ENCODE peak calls at places on chromosomes 16 and 17, in eight cellular contexts. One of them, this sample, is unnamed.

GRCh38 chr16:88303890-88304819 is 78.6 kb upstream of the ZNF469 start:
- DNase-seq in PC-9: peak
- DNase-seq in mammary epithelial cell: peak
- DNase-seq in trophoblast cell: peak
- DNase-seq in fibroblast of lung: peak
- DNase-seq in neural progenitor cell: no peak
- DNase-seq in HCT116: no peak
- DNase-seq in PC-3: peak
- DNase-seq in this sample: peak

GRCh38 chr17:42894283-42895184 is 6.1 kb upstream of the G6PC1 start:
- DNase-seq in PC-9: no peak
- DNase-seq in neural progenitor cell: no peak
- DNase-seq in trophoblast cell: no peak
- DNase-seq in mammary epithelial cell: no peak
- DNase-seq in HCT116: no peak
- DNase-seq in fibroblast of lung: no peak
- DNase-seq in PC-3: no peak
- DNase-seq in this sample: no peak

GRCh38 chr17:45261577-45262515 is at the start of gene SPATA32:
- DNase-seq in neural progenitor cell: peak
- DNase-seq in HCT116: no peak
- DNase-seq in mammary epithelial cell: no peak
- DNase-seq in trophoblast cell: peak
- DNase-seq in PC-9: no peak
- DNase-seq in fibroblast of lung: peak
- DNase-seq in PC-3: peak
- DNase-seq in this sample: peak

GRCh38 chr16:5412721-5413120 is 315.1 kb upstream of the EEF2KMT start:
- DNase-seq in mammary epithelial cell: no peak
- DNase-seq in PC-3: no peak
- DNase-seq in HCT116: no peak
- DNase-seq in neural progenitor cell: peak
- DNase-seq in fibroblast of lung: no peak
- DNase-seq in trophoblast cell: no peak
- DNase-seq in PC-9: no peak
- DNase-seq in this sample: no peak

GRCh38 chr16:11949527-11949926 is 7.7 kb upstream of the NPIPB2 start:
- DNase-seq in PC-9: peak
- DNase-seq in mammary epithelial cell: peak
- DNase-seq in trophoblast cell: peak
- DNase-seq in HCT116: peak
- DNase-seq in neural progenitor cell: peak
- DNase-seq in fibroblast of lung: peak
- DNase-seq in PC-3: peak
- DNase-seq in this sample: peak

GRCh38 chr17:33218657-33219298 is 74.3 kb downstream of the ASIC2 start:
- DNase-seq in PC-9: no peak
- DNase-seq in mammary epithelial cell: no peak
- DNase-seq in PC-3: no peak
- DNase-seq in fibroblast of lung: peak
- DNase-seq in neural progenitor cell: no peak
- DNase-seq in trophoblast cell: no peak
- DNase-seq in HCT116: no peak
- DNase-seq in this sample: peak

GRCh38 chr17:80833952-80834895 is 157.4 kb upstream of the CHMP6 start:
- DNase-seq in PC-9: no peak
- DNase-seq in HCT116: no peak
- DNase-seq in fibroblast of lung: peak
- DNase-seq in PC-3: no peak
- DNase-seq in neural progenitor cell: no peak
- DNase-seq in mammary epithelial cell: no peak
- DNase-seq in trophoblast cell: no peak
- DNase-seq in this sample: peak

GRCh38 chr16:1564325-1564724 is 30.9 kb downstream of the TMEM204 start:
- DNase-seq in mammary epithelial cell: no peak
- DNase-seq in trophoblast cell: peak
- DNase-seq in PC-9: no peak
- DNase-seq in fibroblast of lung: no peak
- DNase-seq in neural progenitor cell: no peak
- DNase-seq in PC-3: no peak
- DNase-seq in HCT116: no peak
- DNase-seq in this sample: no peak

GRCh38 chr17:67400193-67400592 is 23.1 kb downstream of the PITPNC1 start:
- DNase-seq in HCT116: no peak
- DNase-seq in trophoblast cell: peak
- DNase-seq in neural progenitor cell: no peak
- DNase-seq in fibroblast of lung: peak
- DNase-seq in mammary epithelial cell: no peak
- DNase-seq in PC-3: no peak
- DNase-seq in PC-9: no peak
- DNase-seq in this sample: no peak

GRCh38 chr16:15484662-15485061 is 50.3 kb downstream of the BMERB1 start:
- DNase-seq in PC-9: peak
- DNase-seq in trophoblast cell: no peak
- DNase-seq in mammary epithelial cell: peak
- DNase-seq in PC-3: no peak
- DNase-seq in neural progenitor cell: no peak
- DNase-seq in fibroblast of lung: peak
- DNase-seq in HCT116: no peak
- DNase-seq in this sample: peak

GRCh38 chr16:86567701-86568571 is 1.3 kb downstream of the FOXC2 start:
- DNase-seq in PC-9: no peak
- DNase-seq in fibroblast of lung: peak
- DNase-seq in PC-3: no peak
- DNase-seq in neural progenitor cell: peak
- DNase-seq in HCT116: no peak
- DNase-seq in mammary epithelial cell: peak
- DNase-seq in trophoblast cell: no peak
- DNase-seq in this sample: peak
- H2AFZ ChIP-seq in PC-9: no peak
- H2AFZ ChIP-seq in fibroblast of lung: peak
- H2AFZ ChIP-seq in PC-3: no peak
- H2AFZ ChIP-seq in neural progenitor cell: no peak
- H2AFZ ChIP-seq in HCT116: no peak
- H2AFZ ChIP-seq in mammary epithelial cell: peak
- H2AFZ ChIP-seq in trophoblast cell: no peak
- H2AFZ ChIP-seq in this sample: peak

DNA sequence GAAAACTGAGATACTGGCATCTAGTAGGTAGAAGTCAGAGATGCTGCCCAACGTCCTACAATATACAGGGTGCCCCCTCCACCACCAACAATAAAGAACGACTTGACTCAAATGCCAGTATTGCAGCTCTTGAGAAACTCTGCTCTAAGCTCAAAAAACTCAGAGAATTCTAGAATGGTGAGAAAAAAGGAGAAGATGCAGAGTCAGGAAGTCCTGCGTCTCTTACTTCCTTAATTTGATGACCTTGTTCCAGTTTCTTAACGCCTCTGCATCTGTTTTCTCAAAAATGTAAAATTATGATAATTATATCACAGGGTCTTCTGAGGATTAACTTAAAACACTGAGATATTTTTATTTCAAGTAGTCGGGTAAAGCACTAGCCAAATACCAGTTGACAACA is 1.7 kb upstream of the HSBP1 start:
- DNase-seq in fibroblast of lung: no peak
- DNase-seq in trophoblast cell: no peak
- DNase-seq in PC-9: no peak
- DNase-seq in mammary epithelial cell: no peak
- DNase-seq in neural progenitor cell: no peak
- DNase-seq in HCT116: no peak
- DNase-seq in PC-3: no peak
- DNase-seq in this sample: no peak
- H2AFZ ChIP-seq in fibroblast of lung: no peak
- H2AFZ ChIP-seq in trophoblast cell: no peak
- H2AFZ ChIP-seq in PC-9: no peak
- H2AFZ ChIP-seq in mammary epithelial cell: no peak
- H2AFZ ChIP-seq in neural progenitor cell: no peak
- H2AFZ ChIP-seq in HCT116: no peak
- H2AFZ ChIP-seq in PC-3: no peak
- H2AFZ ChIP-seq in this sample: no peak

GRCh38 chr16:49405123-49405522 is 31.5 kb downstream of the C16orf78 start:
- DNase-seq in HCT116: no peak
- DNase-seq in PC-9: no peak
- DNase-seq in fibroblast of lung: no peak
- DNase-seq in PC-3: no peak
- DNase-seq in mammary epithelial cell: no peak
- DNase-seq in trophoblast cell: no peak
- DNase-seq in neural progenitor cell: no peak
- DNase-seq in this sample: no peak

GRCh38 chr16:49399594-49400364 is 26.2 kb downstream of the C16orf78 start:
- DNase-seq in mammary epithelial cell: no peak
- DNase-seq in PC-9: no peak
- DNase-seq in trophoblast cell: no peak
- DNase-seq in fibroblast of lung: no peak
- DNase-seq in neural progenitor cell: no peak
- DNase-seq in HCT116: no peak
- DNase-seq in PC-3: no peak
- DNase-seq in this sample: no peak

GRCh38 chr16:49396206-49396720 is 22.7 kb downstream of the C16orf78 start:
- DNase-seq in PC-9: no peak
- DNase-seq in mammary epithelial cell: no peak
- DNase-seq in neural progenitor cell: no peak
- DNase-seq in HCT116: no peak
- DNase-seq in trophoblast cell: peak
- DNase-seq in fibroblast of lung: no peak
- DNase-seq in PC-3: no peak
- DNase-seq in this sample: no peak

GRCh38 chr16:49398761-49399160 is 25.2 kb downstream of the C16orf78 start:
- DNase-seq in fibroblast of lung: no peak
- DNase-seq in PC-3: no peak
- DNase-seq in neural progenitor cell: no peak
- DNase-seq in trophoblast cell: no peak
- DNase-seq in PC-9: no peak
- DNase-seq in HCT116: no peak
- DNase-seq in mammary epithelial cell: no peak
- DNase-seq in this sample: no peak

DNA sequence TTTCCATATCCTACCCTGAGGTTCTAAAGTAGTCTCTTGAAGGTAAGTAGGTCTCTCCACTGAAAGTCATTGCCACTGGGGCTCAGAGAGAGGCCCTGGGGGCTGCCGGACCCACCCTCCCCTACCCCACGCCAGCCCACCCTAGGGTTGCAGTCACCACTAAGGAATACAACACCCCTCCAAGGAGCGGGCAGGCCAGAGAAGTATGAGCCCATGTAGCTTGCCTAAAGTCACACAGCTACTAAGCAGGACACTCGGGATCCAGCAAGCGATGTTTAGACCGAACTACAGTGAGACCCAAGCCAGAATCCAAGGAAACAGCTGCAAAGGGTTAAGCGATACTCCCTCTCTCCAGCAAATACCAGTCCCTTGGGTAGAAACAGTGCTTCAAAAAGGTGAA is 27.0 kb downstream of the C16orf78 start:
- DNase-seq in PC-3: no peak
- DNase-seq in HCT116: no peak
- DNase-seq in mammary epithelial cell: no peak
- DNase-seq in PC-9: no peak
- DNase-seq in neural progenitor cell: no peak
- DNase-seq in trophoblast cell: no peak
- DNase-seq in fibroblast of lung: no peak
- DNase-seq in this sample: no peak
- H2AFZ ChIP-seq in PC-3: no peak
- H2AFZ ChIP-seq in HCT116: no peak
- H2AFZ ChIP-seq in mammary epithelial cell: no peak
- H2AFZ ChIP-seq in PC-9: no peak
- H2AFZ ChIP-seq in neural progenitor cell: no peak
- H2AFZ ChIP-seq in trophoblast cell: no peak
- H2AFZ ChIP-seq in fibroblast of lung: no peak
- H2AFZ ChIP-seq in this sample: no peak

DNA sequence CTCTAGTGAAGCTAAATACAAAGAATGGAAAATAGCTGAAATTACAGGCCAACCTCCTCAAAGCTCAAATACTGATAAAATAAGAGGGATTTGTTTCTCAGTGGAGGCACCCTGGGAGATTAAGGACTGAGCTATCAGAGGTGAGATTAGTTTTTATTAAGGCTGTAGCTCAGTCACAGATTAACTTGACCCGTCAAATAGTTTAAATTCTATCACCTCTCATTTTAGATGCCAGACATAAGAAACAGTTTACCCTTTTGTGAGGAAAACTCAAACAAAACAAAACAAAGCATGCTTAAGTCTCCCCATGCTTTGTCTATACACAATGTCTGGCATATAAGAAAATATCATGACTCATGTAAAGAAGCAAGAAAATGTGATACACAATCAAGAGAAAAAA is 208.3 kb upstream of the PMFBP1 start:
- DNase-seq in neural progenitor cell: peak
- DNase-seq in PC-3: no peak
- DNase-seq in PC-9: no peak
- DNase-seq in mammary epithelial cell: no peak
- DNase-seq in HCT116: no peak
- DNase-seq in trophoblast cell: no peak
- DNase-seq in fibroblast of lung: no peak
- DNase-seq in this sample: no peak
- H2AFZ ChIP-seq in neural progenitor cell: no peak
- H2AFZ ChIP-seq in PC-3: no peak
- H2AFZ ChIP-seq in PC-9: no peak
- H2AFZ ChIP-seq in mammary epithelial cell: no peak
- H2AFZ ChIP-seq in HCT116: no peak
- H2AFZ ChIP-seq in trophoblast cell: no peak
- H2AFZ ChIP-seq in fibroblast of lung: no peak
- H2AFZ ChIP-seq in this sample: no peak

DNA sequence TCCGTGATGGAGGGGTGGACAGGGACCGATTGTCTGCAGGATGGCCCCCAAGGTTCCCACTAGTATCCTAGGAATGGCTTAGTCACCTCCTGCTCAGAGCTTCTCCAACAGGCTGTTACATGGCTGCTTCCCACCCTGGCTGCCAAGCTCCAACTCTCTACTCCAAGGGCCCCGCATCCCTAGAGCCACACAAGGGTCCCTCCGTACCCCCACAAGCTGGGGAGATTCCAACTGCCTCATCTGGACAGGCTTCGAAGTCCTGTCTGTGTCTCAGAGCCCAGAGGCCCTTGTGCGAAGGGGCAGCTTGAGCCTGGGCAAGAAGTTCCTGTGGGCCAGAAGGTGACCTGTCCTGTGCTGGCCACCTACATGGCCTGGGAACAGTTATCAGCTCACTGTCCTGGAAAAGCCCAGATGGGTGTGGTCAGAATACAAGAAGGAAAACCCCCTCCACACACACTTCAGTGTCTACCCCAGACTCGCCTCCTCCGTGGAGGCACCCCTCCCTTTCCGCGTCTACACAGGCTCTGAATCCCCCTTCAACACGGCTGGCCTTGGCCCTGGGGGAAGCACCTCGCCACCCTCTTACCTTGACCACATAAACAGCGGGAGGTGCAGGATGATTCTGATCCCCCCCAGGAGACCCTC is 586 bp downstream of the MEAK7 start:
- DNase-seq in PC-3: peak
- DNase-seq in mammary epithelial cell: peak
- DNase-seq in trophoblast cell: no peak
- DNase-seq in HCT116: no peak
- DNase-seq in neural progenitor cell: peak
- DNase-seq in PC-9: peak
- DNase-seq in fibroblast of lung: no peak
- DNase-seq in this sample: peak
- H2AFZ ChIP-seq in PC-3: peak
- H2AFZ ChIP-seq in mammary epithelial cell: peak
- H2AFZ ChIP-seq in trophoblast cell: peak
- H2AFZ ChIP-seq in HCT116: no peak
- H2AFZ ChIP-seq in neural progenitor cell: peak
- H2AFZ ChIP-seq in PC-9: peak
- H2AFZ ChIP-seq in fibroblast of lung: peak
- H2AFZ ChIP-seq in this sample: peak

GRCh38 chr17:82493517-82493840 is 26.1 kb upstream of the FOXK2 start:
- DNase-seq in mammary epithelial cell: no peak
- DNase-seq in HCT116: no peak
- DNase-seq in PC-3: no peak
- DNase-seq in neural progenitor cell: no peak
- DNase-seq in fibroblast of lung: no peak
- DNase-seq in PC-9: peak
- DNase-seq in trophoblast cell: no peak
- DNase-seq in this sample: peak
- H2AFZ ChIP-seq in mammary epithelial cell: no peak
- H2AFZ ChIP-seq in HCT116: no peak
- H2AFZ ChIP-seq in PC-3: no peak
- H2AFZ ChIP-seq in neural progenitor cell: no peak
- H2AFZ ChIP-seq in fibroblast of lung: no peak
- H2AFZ ChIP-seq in PC-9: no peak
- H2AFZ ChIP-seq in trophoblast cell: no peak
- H2AFZ ChIP-seq in this sample: no peak

This sample was measured in GM23248.